ENCODE peak calls at places on chromosomes 7 and 10, in nine cellular contexts. Y is HL-60, I is ovary, W is fibroblast of the aortic adventitia, N is heart left ventricle, T is cardiac fibroblast, Z is transverse colon, X is Peyer's patch, A is MCF 10A. L is an unnamed sample.

GRCh38 chr10:117543245-117543998 is 876 bp downstream of the EMX2 start:
- DNase-seq in Y (no peak), I (peak), W (no peak), N (no peak), T (peak), Z (no peak), X (no peak), A (no peak), L (peak)

GRCh38 chr10:58796242-58796641 is 283.6 kb downstream of the BICC1 start:
- DNase-seq in Y (no peak), I (no peak), W (no peak), N (no peak), T (peak), Z (no peak), X (no peak), A (no peak), L (no peak)

GRCh38 chr7:4951903-4952636 is 6.9 kb downstream of the MMD2 start:
- DNase-seq in Y (no peak), I (no peak), W (peak), N (no peak), T (peak), Z (no peak), X (no peak), A (peak), L (peak)

GRCh38 chr7:134875867-134876266 is 96.4 kb downstream of the CALD1 start:
- DNase-seq in Y (no peak), I (no peak), W (no peak), N (no peak), T (peak), Z (no peak), X (no peak), A (peak), L (no peak)

GRCh38 chr10:121596668-121597503 is 1.4 kb downstream of the FGFR2 start:
- DNase-seq in Y (no peak), I (peak), W (no peak), N (no peak), T (peak), Z (peak), X (peak), A (peak), L (peak)

GRCh38 chr7:108079291-108080057 is 50.7 kb downstream of the LAMB4 start:
- DNase-seq in Y (no peak), I (no peak), W (peak), N (no peak), T (peak), Z (peak), X (peak), A (peak), L (peak)

GRCh38 chr7:46969303-46970130 is 612.4 kb downstream of the TNS3 start:
- DNase-seq in Y (no peak), I (no peak), W (peak), N (no peak), T (peak), Z (peak), X (no peak), A (peak), L (peak)

GRCh38 chr7:7819442-7820247 is 101.2 kb upstream of the RPA3 start:
- DNase-seq in Y (no peak), I (no peak), W (peak), N (no peak), T (no peak), Z (no peak), X (no peak), A (no peak), L (no peak)

GRCh38 chr10:114322344-114322743 is 82.0 kb downstream of the AFAP1L2 start:
- DNase-seq in Y (no peak), I (no peak), W (no peak), N (no peak), T (peak), Z (no peak), X (no peak), A (no peak), L (no peak)

GRCh38 chr7:82015751-82016150 is 245.9 kb upstream of the HGF start:
- DNase-seq in Y (no peak), I (no peak), W (peak), N (no peak), T (no peak), Z (no peak), X (no peak), A (peak), L (no peak)

GRCh38 chr7:82019538-82019937 is 249.7 kb upstream of the HGF start:
- DNase-seq in Y (no peak), I (no peak), W (peak), N (no peak), T (peak), Z (no peak), X (no peak), A (no peak), L (no peak)

GRCh38 chr7:82018226-82018625 is 248.4 kb upstream of the HGF start:
- DNase-seq in Y (no peak), I (no peak), W (peak), N (no peak), T (peak), Z (no peak), X (no peak), A (no peak), L (no peak)

GRCh38 chr7:82020076-82020475 is 250.2 kb upstream of the HGF start:
- DNase-seq in Y (no peak), I (no peak), W (no peak), N (no peak), T (no peak), Z (no peak), X (no peak), A (no peak), L (no peak)

GRCh38 chr7:82017334-82017943 is 247.6 kb upstream of the HGF start:
- DNase-seq in Y (no peak), I (no peak), W (peak), N (no peak), T (peak), Z (no peak), X (no peak), A (peak), L (no peak)
- TF ChIP-seq CTCF in Y (peak), I (no peak), W (peak), N (peak), T (peak), Z (peak), X (no peak), A (peak), L (no peak)

DNA sequence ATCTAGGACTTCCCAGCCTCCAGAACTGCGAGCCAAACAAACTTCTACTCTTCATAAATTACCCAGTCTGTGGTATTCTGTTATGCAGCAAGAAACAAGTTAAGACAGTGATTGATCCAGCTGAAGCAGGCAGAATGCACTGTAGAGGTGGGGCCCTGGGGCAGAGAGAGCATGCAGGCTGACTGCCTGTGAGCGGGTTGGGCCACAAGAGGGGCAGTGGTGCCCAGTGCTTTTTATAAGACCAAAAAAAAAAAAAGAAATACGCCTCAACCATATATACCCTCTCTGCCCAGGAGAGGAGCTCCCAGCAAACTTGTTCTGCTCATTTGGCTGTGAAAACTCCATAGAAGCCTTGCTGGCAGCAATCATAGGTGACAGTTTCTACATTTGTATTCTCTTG is 104.7 kb downstream of the SORBS1 start:
- DNase-seq in Y (no peak), I (no peak), W (no peak), N (no peak), T (no peak), Z (no peak), X (no peak), A (no peak), L (no peak)
- TF ChIP-seq CTCF in Y (no peak), I (no peak), W (no peak), N (no peak), T (no peak), Z (no peak), X (no peak), A (no peak), L (no peak)

GRCh38 chr10:77605466-77605865 is 32.1 kb downstream of the KCNMA1 start:
- DNase-seq in Y (no peak), I (no peak), W (no peak), N (no peak), T (no peak), Z (no peak), X (no peak), A (peak), L (no peak)
- TF ChIP-seq CTCF in Y (no peak), I (no peak), W (peak), N (no peak), T (no peak), Z (no peak), X (no peak), A (peak), L (no peak)

GRCh38 chr7:90752051-90752450 is 155.9 kb downstream of the CDK14 start:
- DNase-seq in Y (no peak), I (no peak), W (no peak), N (no peak), T (no peak), Z (no peak), X (no peak), A (no peak), L (no peak)
- TF ChIP-seq CTCF in Y (no peak), I (no peak), W (no peak), N (no peak), T (no peak), Z (no peak), X (no peak), A (no peak), L (no peak)

GRCh38 chr10:100812978-100813377 is 67.6 kb downstream of the PAX2 start:
- DNase-seq in Y (no peak), I (no peak), W (no peak), N (no peak), T (no peak), Z (no peak), X (no peak), A (peak), L (peak)
- TF ChIP-seq CTCF in Y (no peak), I (no peak), W (peak), N (no peak), T (no peak), Z (no peak), X (no peak), A (no peak), L (no peak)

DNA sequence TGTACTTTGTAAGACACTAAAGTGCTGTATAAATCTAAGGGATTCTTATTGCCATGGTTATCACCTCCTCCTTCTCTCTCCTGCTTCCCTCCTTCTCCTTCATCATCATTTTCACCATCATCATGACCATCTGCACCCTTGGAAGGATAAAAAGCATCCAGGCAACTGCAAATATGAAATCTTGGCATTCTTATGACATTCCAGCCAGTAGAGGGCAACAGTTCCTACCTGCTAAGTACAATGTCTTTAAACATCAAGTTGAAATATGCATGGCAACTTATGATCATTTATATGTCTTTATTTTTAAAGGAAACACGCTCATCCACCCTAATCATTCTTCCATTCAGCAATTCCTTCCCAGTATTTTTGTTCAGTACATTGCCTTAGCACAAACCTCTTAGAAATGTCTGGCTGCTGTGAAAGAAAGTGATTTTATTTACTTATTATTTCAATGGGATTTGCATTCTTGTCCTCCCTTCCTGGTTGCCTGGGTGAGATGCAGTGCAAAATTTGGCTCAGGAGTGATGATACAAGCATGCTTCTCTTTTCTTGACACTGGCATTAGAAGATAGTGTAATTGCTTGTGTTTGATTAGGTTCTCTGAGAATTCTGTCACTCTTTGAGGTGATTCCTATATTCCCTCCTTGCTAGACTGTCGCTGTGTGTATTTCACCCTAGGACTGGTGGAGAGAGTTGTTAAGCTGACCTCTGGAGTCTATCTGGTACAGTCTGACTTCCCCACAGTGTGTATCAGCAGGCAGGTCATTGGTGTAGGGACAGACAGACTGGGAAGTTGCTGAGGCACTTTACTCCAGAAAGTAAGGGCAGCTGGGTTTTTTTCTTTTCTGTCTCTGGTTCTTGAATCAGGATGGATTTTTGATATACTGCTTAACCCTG is 188.5 kb upstream of the BMPER start:
- DNase-seq in Y (no peak), I (no peak), W (peak), N (no peak), T (peak), Z (no peak), X (no peak), A (peak), L (peak)
- TF ChIP-seq CTCF in Y (peak), I (peak), W (peak), N (peak), T (peak), Z (peak), X (no peak), A (peak), L (peak)

GRCh38 chr10:49010295-49010694 is 70.7 kb upstream of the LRRC18 start:
- DNase-seq in Y (no peak), I (no peak), W (no peak), N (no peak), T (no peak), Z (no peak), X (no peak), A (no peak), L (no peak)

GRCh38 chr10:49015700-49016099 is 76.1 kb upstream of the LRRC18 start:
- DNase-seq in Y (no peak), I (no peak), W (no peak), N (no peak), T (no peak), Z (no peak), X (no peak), A (no peak), L (no peak)

GRCh38 chr10:49011756-49012155 is 72.1 kb upstream of the LRRC18 start:
- DNase-seq in Y (no peak), I (no peak), W (no peak), N (no peak), T (no peak), Z (no peak), X (no peak), A (no peak), L (no peak)

GRCh38 chr10:49010831-49011230 is 71.2 kb upstream of the LRRC18 start:
- DNase-seq in Y (no peak), I (no peak), W (no peak), N (no peak), T (no peak), Z (no peak), X (no peak), A (no peak), L (no peak)

GRCh38 chr10:49012603-49013002 is 73.0 kb upstream of the LRRC18 start:
- DNase-seq in Y (no peak), I (no peak), W (no peak), N (no peak), T (no peak), Z (no peak), X (no peak), A (no peak), L (no peak)
- TF ChIP-seq CTCF in Y (no peak), I (no peak), W (no peak), N (no peak), T (no peak), Z (no peak), X (no peak), A (no peak), L (no peak)

DNA sequence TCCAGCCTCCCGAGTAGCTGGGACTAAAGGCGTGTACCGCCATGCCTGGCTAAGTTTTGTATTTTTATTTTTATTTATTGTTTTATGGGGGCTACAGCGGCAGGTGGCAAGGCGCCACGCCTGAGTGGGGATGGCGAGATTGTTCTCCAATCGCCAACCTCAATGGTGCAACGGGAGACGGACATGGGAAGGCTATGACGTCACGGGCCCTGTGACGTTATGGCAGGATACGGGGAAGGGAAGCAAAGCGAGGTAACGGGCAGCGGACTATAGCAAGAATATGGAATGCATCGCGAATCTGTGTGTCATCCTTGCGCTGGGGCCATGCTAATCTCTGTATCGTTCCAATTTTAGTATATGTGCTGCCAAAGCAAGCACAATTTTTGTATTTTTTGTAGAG is 24.8 kb upstream of the FIS1 start:
- DNase-seq in Y (no peak), I (no peak), W (no peak), N (no peak), T (no peak), Z (no peak), X (no peak), A (no peak), L (no peak)
- TF ChIP-seq CTCF in Y (no peak), I (no peak), W (no peak), N (no peak), T (no peak), Z (no peak), X (no peak), A (no peak), L (no peak)

L was measured in Calu3.